ENCODE peak calls at places on chromosomes 5 and 9, in six cellular contexts. B is HepG2, I is SK-N-SH, Q is H1, D is GM12878, O is K562. Y is an unnamed sample.

GRCh38 chr5:432928-433791 is 9.8 kb upstream of the EXOC3 start:
- DNase-seq in B (no peak), I (no peak), Q (no peak), D (no peak), O (no peak), Y (no peak)

GRCh38 chr9:81292056-81292805 is 397.1 kb downstream of the TLE1 start:
- DNase-seq in B (no peak), I (no peak), Q (no peak), D (no peak), O (no peak), Y (no peak)

GRCh38 chr5:93225748-93226147 is 355.3 kb downstream of the NR2F1-AS1 start:
- DNase-seq in B (no peak), I (no peak), Q (no peak), D (no peak), O (no peak), Y (no peak)

GRCh38 chr5:146006470-146006869 is 70.1 kb downstream of the SH3RF2 start:
- DNase-seq in B (no peak), I (no peak), Q (no peak), D (no peak), O (no peak), Y (peak; percentile 44)

GRCh38 chr5:164012376-164012775 is 507.0 kb downstream of the MAT2B start:
- DNase-seq in B (no peak), I (no peak), Q (no peak), D (no peak), O (no peak), Y (no peak)

GRCh38 chr5:80960531-80961375 is 590 bp downstream of the RASGRF2 start:
- DNase-seq in B (peak; percentile 18), I (peak; percentile 83), Q (peak; percentile 75), D (no peak), O (no peak), Y (no peak)

GRCh38 chr5:14794600-14795230 is 76.9 kb downstream of the ANKH start:
- DNase-seq in B (no peak), I (no peak), Q (no peak), D (no peak), O (no peak), Y (no peak)

GRCh38 chr5:175383350-175383749 is 60.6 kb downstream of the DRD1 start:
- DNase-seq in B (no peak), I (no peak), Q (no peak), D (no peak), O (no peak), Y (no peak)

GRCh38 chr9:99967457-99967856 is 61.0 kb downstream of the STX17 start:
- DNase-seq in B (no peak), I (no peak), Q (no peak), D (no peak), O (no peak), Y (no peak)

GRCh38 chr5:61640631-61641030 is 308.6 kb downstream of the ZSWIM6 start:
- DNase-seq in B (no peak), I (no peak), Q (no peak), D (no peak), O (no peak), Y (no peak)

GRCh38 chr9:38333047-38333446 is 59.5 kb upstream of the ALDH1B1 start:
- DNase-seq in B (no peak), I (no peak), Q (no peak), D (no peak), O (no peak), Y (no peak)

GRCh38 chr5:59296317-59297264 is 596.9 kb downstream of the PDE4D start:
- DNase-seq in B (peak; percentile 43), I (no peak), Q (no peak), D (no peak), O (no peak), Y (no peak)

GRCh38 chr5:143713331-143714032 is 98.5 kb upstream of the HMHB1 start:
- DNase-seq in B (no peak), I (no peak), Q (no peak), D (no peak), O (no peak), Y (no peak)

GRCh38 chr5:87147441-87147840 is 120.2 kb upstream of the RASA1 start:
- DNase-seq in B (no peak), I (no peak), Q (no peak), D (no peak), O (no peak), Y (no peak)

GRCh38 chr5:87004101-87004500 is 263.6 kb upstream of the RASA1 start:
- DNase-seq in B (no peak), I (no peak), Q (no peak), D (no peak), O (no peak), Y (no peak)

GRCh38 chr9:69931340-69931739 is 110.7 kb downstream of the CFAP95 start:
- DNase-seq in B (peak; percentile 9), I (no peak), Q (no peak), D (no peak), O (peak; percentile 4), Y (no peak)

GRCh38 chr9:34049630-34050384 is 1.1 kb upstream of the UBAP2 start:
- DNase-seq in B (no peak), I (peak; percentile 21), Q (peak; percentile 51), D (no peak), O (peak; percentile 55), Y (peak; percentile 2)

GRCh38 chr9:34046784-34047379 is 1.8 kb downstream of the UBAP2 start:
- DNase-seq in B (no peak), I (peak; percentile 24), Q (no peak), D (peak; percentile 17), O (no peak), Y (peak; percentile 48)

GRCh38 chr9:34047864-34048729 is 590 bp downstream of the UBAP2 start:
- DNase-seq in B (peak; percentile 29), I (peak; percentile 63), Q (no peak), D (no peak), O (peak; percentile 84), Y (no peak)

GRCh38 chr9:34048730-34049629 is at the start of gene UBAP2:
- DNase-seq in B (peak; percentile 96), I (peak; percentile 95), Q (peak; percentile 98), D (peak; percentile 95), O (peak; percentile 96), Y (peak; percentile 98)

DNA sequence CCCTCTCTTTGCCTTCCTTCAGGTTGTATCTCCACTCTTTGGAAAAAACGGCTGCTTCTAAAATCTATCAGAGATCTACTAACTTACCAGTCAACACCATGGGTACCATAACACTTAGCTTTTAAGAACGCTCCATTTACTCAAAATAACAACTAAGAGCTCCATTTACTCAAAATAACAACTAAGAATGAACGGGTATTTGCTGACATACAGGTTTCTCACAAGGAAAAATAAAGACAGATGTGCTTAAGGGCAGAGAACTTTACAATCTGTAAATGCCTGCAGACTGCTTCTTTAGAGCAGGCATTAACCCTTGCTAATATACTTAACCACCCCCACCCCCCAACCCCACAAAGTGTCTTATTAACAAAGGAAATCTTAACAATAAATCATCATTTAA is 2.8 kb downstream of the UBAP2 start:
- DNase-seq in B (no peak), I (no peak), Q (no peak), D (no peak), O (no peak), Y (no peak)
- TF ChIP-seq GABPA in B (no peak), I (no peak), Q (no peak), D (no peak), O (no peak), Y (no peak)

DNA sequence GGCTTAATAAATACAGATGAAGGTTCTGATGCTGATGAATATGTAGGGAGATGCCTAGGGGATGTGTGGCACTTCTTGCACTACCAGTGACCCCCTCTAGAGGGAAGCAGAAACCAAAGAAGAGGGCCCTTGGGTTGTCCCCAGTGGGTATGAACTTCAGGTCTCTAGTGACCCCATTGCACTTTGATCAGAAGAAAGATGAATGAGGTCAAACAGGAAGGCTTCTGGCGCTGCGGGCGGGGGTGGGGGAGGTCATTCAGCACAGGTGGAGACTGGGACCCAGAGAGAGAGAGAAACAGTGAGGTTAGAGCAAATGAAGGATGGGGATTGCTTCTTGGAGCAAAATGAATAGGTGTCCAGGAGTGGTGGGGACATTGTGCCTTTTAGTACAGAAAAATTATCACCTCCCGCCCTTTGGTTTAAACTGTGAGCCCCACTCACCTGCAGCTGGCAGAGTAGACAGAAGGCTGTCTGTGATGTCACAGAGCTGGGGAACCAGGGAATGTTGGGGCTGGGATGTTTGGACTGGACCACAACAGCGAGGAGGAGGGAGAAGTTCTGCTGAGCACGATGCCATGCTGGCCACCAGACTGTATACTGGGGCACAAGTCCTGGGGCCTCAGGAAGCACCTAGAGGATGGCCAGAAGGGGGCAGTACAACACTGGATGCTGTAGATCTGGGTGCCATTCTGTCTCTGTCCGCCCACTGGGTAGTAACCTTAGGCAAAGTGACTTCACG is at the start of gene TEX48:
- DNase-seq in B (peak; percentile 80), I (peak; percentile 64), Q (peak; percentile 84), D (peak; percentile 19), O (peak; percentile 74), Y (peak; percentile 70)
- TF ChIP-seq CTCF in B (peak; percentile 91), I (peak; percentile 72), Q (peak; percentile 91), D (peak; percentile 83), O (peak; percentile 67), Y (peak; percentile 86)

DNA sequence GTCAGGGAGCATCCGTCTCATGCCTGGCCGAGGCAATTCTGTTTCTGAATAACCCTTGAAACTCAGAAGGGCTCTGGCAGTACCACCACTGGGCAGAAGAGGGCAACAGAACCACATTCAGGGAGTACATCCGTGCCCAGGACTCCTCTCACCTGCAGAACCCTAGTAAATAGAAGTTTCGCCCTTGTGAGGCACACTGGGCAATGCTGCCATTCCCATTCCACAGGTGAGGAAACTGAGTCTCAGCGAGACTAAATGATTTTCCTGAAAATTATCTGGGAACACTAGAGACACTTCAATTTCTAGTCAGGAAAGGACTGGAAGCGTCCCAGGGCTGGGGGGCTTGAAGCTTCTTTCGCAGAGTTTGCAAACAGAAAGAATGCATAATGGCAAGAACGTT is 74.7 kb downstream of the FGF1 start:
- DNase-seq in B (peak; percentile 48), I (peak; percentile 76), Q (peak; percentile 93), D (no peak), O (peak; percentile 60), Y (no peak)
- TF ChIP-seq GABPA in B (no peak), I (no peak), Q (no peak), D (no peak), O (no peak), Y (no peak)

GRCh38 chr9:18730241-18730640 is 256.3 kb downstream of the ADAMTSL1 start:
- DNase-seq in B (no peak), I (no peak), Q (no peak), D (no peak), O (no peak), Y (no peak)
- TF ChIP-seq CTCF in B (no peak), I (no peak), Q (no peak), D (no peak), O (no peak), Y (no peak)

Y was measured in HL-60.